ENCODE peak calls at places on chromosomes 4 and X, in five cellular contexts. S is cardiac muscle cell; G is CD4-positive, CD25-positive, alpha-beta regulatory T cell; N is aorta; A is left ventricle myocardium inferior. J is an unnamed sample.
A peak's percentile ranks its signal among the peaks of the same experiment; 100 is the strongest.

GRCh38 chrX:139932077-139932900 is 564 bp downstream of the ATP11C start:
- DNase-seq in G (peak; percentile 45), A (peak; percentile 51), S (peak; percentile 61), N (peak; percentile 85), J (no peak)

GRCh38 chr4:11746734-11747133 is 318.0 kb upstream of the HS3ST1 start:
- DNase-seq in S (no peak), A (no peak), N (no peak), G (no peak), J (no peak)

GRCh38 chr4:72218953-72219352 is 187.2 kb downstream of the NPFFR2 start:
- DNase-seq in N (no peak), A (no peak), S (no peak), G (no peak), J (no peak)

GRCh38 chr4:24853142-24853541 is 57.8 kb downstream of the SOD3 start:
- DNase-seq in A (no peak), S (no peak), N (no peak), G (no peak), J (no peak)

GRCh38 chr4:53055716-53056413 is 193.7 kb downstream of the RASL11B start:
- DNase-seq in A (no peak), S (no peak), N (no peak), G (no peak), J (no peak)

GRCh38 chr4:47704693-47705325 is 133.1 kb downstream of the CORIN start:
- DNase-seq in S (peak; percentile 83), A (peak; percentile 37), G (no peak), N (no peak), J (no peak)

GRCh38 chr4:170109586-170110289 is 20.0 kb upstream of the AADAT start:
- DNase-seq in A (no peak), S (no peak), N (no peak), G (no peak), J (peak; percentile 59)

GRCh38 chr4:122873752-122874151 is 47.1 kb downstream of the FGF2 start:
- DNase-seq in N (no peak), G (no peak), S (no peak), A (no peak), J (peak; percentile 48)

GRCh38 chr4:153223418-153223792 is 19.2 kb downstream of the TRIM2 start:
- DNase-seq in S (peak; percentile 70), N (no peak), G (no peak), A (no peak), J (no peak)

GRCh38 chr4:6199344-6199921 is 916 bp downstream of the JAKMIP1 start:
- DNase-seq in S (peak; percentile 12), N (no peak), G (peak; percentile 54), A (no peak), J (no peak)
- H3K4me3 ChIP-seq in S (peak overlapping the region; percentile 95), N (no peak overlapping the region), G (peak overlapping the region; percentile 73), A (peak overlapping the region; percentile 67), J (no peak overlapping the region)

DNA sequence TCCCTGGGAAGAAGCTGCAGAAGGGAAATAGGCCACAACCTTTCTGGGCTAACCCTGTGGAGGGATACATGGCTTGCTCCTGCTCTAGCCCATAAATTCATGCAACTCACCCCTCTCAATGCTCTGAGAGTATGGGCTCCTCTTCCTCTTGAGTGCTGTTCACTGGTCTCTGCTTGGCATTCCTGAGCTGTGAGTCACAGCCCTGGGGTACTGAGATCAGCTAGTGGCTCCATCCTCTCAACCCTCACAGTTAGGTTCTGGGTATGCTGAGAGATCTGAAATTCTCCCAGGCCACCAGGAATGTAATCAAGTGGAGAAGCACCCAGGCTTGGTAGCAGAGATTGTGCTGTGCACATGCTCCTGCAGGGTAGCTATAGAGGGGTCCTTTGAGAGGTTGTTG is 60.6 kb upstream of the SPANXN2 start:
- DNase-seq in S (no peak), N (no peak), A (no peak), G (no peak), J (no peak)
- H3K4me3 ChIP-seq in S (no peak overlapping the region), N (no peak overlapping the region), A (no peak overlapping the region), G (no peak overlapping the region), J (no peak overlapping the region)

DNA sequence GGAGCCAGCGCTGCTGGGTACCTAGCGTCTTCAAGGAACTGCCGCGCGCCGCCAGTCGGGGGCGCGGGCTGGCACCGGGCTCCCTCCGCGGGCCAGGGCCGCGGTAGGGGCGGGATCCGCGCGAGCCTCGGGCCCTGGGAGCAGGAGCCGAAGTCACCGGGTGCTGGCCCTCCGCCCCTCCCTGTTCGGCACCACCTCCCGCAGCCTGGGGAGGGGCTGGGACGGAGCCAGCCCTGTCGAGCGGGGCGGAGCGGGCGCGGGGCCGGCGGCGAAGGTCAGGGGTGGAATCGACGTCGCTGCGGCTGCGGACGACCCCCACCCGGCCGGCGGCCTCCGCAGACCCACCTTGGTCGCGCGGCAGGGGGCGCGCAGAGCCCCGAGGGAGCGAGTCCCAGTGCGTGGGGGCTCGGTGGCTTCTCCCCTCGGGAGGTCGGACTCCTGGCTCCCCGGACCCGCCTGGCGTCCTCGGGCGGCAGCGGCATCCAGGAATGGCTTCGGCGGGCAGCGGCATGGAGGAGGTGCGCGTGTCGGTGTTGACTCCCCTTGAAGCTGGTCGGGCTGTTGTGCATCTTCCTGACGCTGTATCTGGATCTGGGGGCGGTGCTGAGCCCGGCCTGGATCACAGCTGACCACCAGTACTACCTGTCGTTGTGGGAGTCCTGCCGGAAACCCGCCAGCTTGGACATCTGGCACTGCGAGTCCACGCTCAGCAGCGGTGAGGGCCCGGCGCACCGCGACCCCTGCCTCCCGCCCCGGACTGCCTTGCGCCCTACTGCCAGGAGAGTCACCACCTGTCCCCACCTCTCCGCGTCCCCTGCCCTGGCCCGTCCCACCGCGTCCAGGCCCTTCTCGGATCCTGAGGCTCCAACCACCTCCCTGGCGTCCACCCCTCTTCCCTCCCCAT is 50.5 kb upstream of the FAM47C start:
- DNase-seq in N (peak; percentile 70), G (no peak), A (no peak), S (peak; percentile 79), J (no peak)
- H3K4me3 ChIP-seq in N (peak overlapping the region; percentile 4), G (no peak overlapping the region), A (peak overlapping the region; percentile 54), S (peak overlapping the region; percentile 42), J (no peak overlapping the region)

GRCh38 chrX:25007059-25008053 is 8.4 kb downstream of the ARX start:
- DNase-seq in N (no peak), G (no peak), A (no peak), S (no peak), J (no peak)
- H3K4me3 ChIP-seq in N (no peak overlapping the region), G (no peak overlapping the region), A (no peak overlapping the region), S (no peak overlapping the region), J (no peak overlapping the region)

GRCh38 chr4:76559236-76560071 is 124.4 kb downstream of the SHROOM3 start:
- DNase-seq in G (no peak), A (no peak), S (no peak), N (no peak), J (no peak)

GRCh38 chr4:76563804-76564468 is 128.9 kb downstream of the SHROOM3 start:
- DNase-seq in G (no peak), A (no peak), N (no peak), S (peak; percentile 28), J (no peak)

GRCh38 chr4:76558391-76559235 is 123.6 kb downstream of the SHROOM3 start:
- DNase-seq in A (no peak), G (no peak), N (no peak), S (no peak), J (no peak)

GRCh38 chr4:76562851-76563803 is 128.1 kb downstream of the SHROOM3 start:
- DNase-seq in G (no peak), N (no peak), S (no peak), A (no peak), J (no peak)

DNA sequence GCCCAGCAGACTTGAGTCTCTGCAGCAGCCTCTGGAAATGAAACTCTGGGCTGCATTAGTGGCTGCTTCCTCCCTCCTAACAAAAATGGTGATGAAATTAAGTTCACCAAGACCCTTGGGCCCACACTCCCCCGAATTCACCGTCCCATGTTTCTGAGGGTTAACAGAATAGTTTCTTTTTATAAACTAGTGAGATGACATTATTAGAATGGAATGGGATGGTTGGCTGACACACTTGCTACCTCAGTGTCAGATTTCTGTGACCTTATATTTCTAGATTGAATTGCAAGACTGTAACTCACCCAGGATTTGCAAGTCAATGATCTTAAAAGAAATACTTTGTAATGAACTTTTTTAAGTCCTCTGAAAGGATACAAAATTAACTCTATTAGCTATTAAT is 127.1 kb downstream of the SHROOM3 start:
- DNase-seq in N (no peak), A (no peak), G (no peak), S (no peak), J (no peak)
- H3K4me3 ChIP-seq in N (no peak overlapping the region), A (no peak overlapping the region), G (no peak overlapping the region), S (no peak overlapping the region), J (no peak overlapping the region)

GRCh38 chr4:39363773-39364393 is 2.3 kb downstream of the RFC1 start:
- DNase-seq in N (no peak), A (no peak), G (no peak), S (no peak), J (no peak)
- H3K4me3 ChIP-seq in N (no peak overlapping the region), A (no peak overlapping the region), G (peak overlapping the region; percentile 96), S (no peak overlapping the region), J (no peak overlapping the region)

GRCh38 chrX:71301195-71301924 is at the start of gene ITGB1BP2:
- DNase-seq in S (peak; percentile 87), N (peak; percentile 34), G (no peak), A (peak; percentile 13), J (no peak)
- H3K4me3 ChIP-seq in S (peak within 1 kb of the TSS; percentile 30), N (peak within 1 kb of the TSS; percentile 48), G (no peak within 1 kb of the TSS), A (peak within 1 kb of the TSS; percentile 62), J (no peak within 1 kb of the TSS)

GRCh38 chr4:82043081-82043808 is 330.5 kb downstream of the HNRNPD start:
- DNase-seq in S (peak; percentile 44), A (no peak), N (no peak), G (no peak), J (no peak)
- H3K4me3 ChIP-seq in S (peak overlapping the region; percentile 49), A (peak overlapping the region; percentile 65), N (no peak overlapping the region), G (no peak overlapping the region), J (no peak overlapping the region)

DNA sequence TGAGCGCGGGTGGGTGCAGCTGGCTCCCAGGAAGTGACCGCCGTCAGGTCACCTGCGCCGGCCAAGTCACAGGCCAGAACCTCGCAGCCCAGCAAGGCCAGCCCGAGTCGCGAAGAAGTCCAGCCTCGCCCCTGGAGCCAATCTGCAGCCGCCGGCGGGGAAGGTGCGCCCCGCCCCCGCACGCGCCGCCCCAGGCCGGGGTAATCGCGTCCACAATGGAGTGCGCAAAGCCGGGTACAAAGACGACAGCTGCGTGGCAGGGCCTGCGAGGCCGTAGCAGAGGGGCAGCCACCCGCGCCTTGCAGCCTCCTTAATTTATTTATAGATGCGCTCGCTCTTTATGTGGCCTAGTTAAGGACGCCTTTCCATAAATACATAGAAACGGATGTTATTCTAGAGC is 139.4 kb upstream of the CPEB2 start:
- DNase-seq in G (no peak), S (no peak), A (peak; percentile 20), N (peak; percentile 79), J (no peak)
- H3K4me3 ChIP-seq in G (no peak overlapping the region), S (no peak overlapping the region), A (peak overlapping the region; percentile 50), N (no peak overlapping the region), J (no peak overlapping the region)